ENCODE peak calls at places on chromosomes 11 and 22, in six cellular contexts. U, B, Q, T, W and N are unnamed samples.

GRCh38 chr11:130124096-130124495 is 35.5 kb upstream of the ST14 start:
- DNase-seq in U (peak; percentile 82), B (no peak), Q (no peak), T (peak; percentile 95), W (no peak), N (no peak)

GRCh38 chr11:93059074-93059957 is 89.9 kb downstream of the MTNR1B start:
- DNase-seq in U (peak; percentile 76), B (peak; percentile 31), Q (no peak), T (peak; percentile 64), W (peak; percentile 32), N (no peak)

GRCh38 chr11:450809-451451 is 851 bp downstream of the PTDSS2 start:
- DNase-seq in U (peak; percentile 63), B (peak; percentile 85), Q (no peak), T (peak; percentile 85), W (peak; percentile 84), N (peak; percentile 46)

GRCh38 chr11:124197999-124198398 is 14.9 kb downstream of the OR10D3 start:
- DNase-seq in U (no peak), B (no peak), Q (no peak), T (no peak), W (no peak), N (no peak)

GRCh38 chr11:117877120-117877784 is 794 bp upstream of the FXYD6 start:
- DNase-seq in U (no peak), B (no peak), Q (no peak), T (no peak), W (no peak), N (no peak)

GRCh38 chr11:17026487-17027082 is 12.4 kb upstream of the PLEKHA7 start:
- DNase-seq in U (no peak), B (no peak), Q (no peak), T (no peak), W (no peak), N (no peak)

GRCh38 chr11:120513436-120514315 is 2.1 kb downstream of the GRIK4 start:
- DNase-seq in U (no peak), B (peak; percentile 29), Q (no peak), T (no peak), W (no peak), N (no peak)

GRCh38 chr11:8566613-8567210 is 27.3 kb downstream of the STK33 start:
- DNase-seq in U (peak; percentile 34), B (peak; percentile 54), Q (no peak), T (peak; percentile 59), W (peak; percentile 48), N (peak; percentile 32)

GRCh38 chr11:126790550-126790981 is 210.0 kb downstream of the KIRREL3 start:
- DNase-seq in U (peak; percentile 98), B (peak; percentile 16), Q (peak; percentile 44), T (peak; percentile 97), W (peak; percentile 81), N (no peak)

GRCh38 chr22:40030757-40031092 is 36.0 kb downstream of the FAM83F start:
- DNase-seq in U (no peak), B (peak; percentile 6), Q (no peak), T (no peak), W (peak; percentile 50), N (no peak)

GRCh38 chr11:2093575-2094353 is 45.4 kb downstream of the IGF2 start:
- DNase-seq in U (peak; percentile 49), B (no peak), Q (no peak), T (peak; percentile 93), W (no peak), N (no peak)

GRCh38 chr11:47538741-47539575 is 14.0 kb downstream of the CELF1 start:
- DNase-seq in U (peak; percentile 49), B (peak; percentile 31), Q (no peak), T (no peak), W (no peak), N (no peak)

GRCh38 chr22:17965538-17966402 is 58.6 kb downstream of the MICAL3 start:
- DNase-seq in U (no peak), B (no peak), Q (no peak), T (no peak), W (peak; percentile 55), N (no peak)

GRCh38 chr11:86719781-86720463 is 47.5 kb upstream of the ME3 start:
- DNase-seq in U (peak; percentile 98), B (no peak), Q (no peak), T (peak; percentile 79), W (peak; percentile 91), N (no peak)

GRCh38 chr11:103035656-103036434 is 56.1 kb downstream of the DCUN1D5 start:
- DNase-seq in U (peak; percentile 83), B (peak; percentile 56), Q (no peak), T (peak; percentile 95), W (peak; percentile 86), N (peak; percentile 24)

GRCh38 chr11:21710791-21711190 is 482.1 kb upstream of the ANO5 start:
- DNase-seq in U (no peak), B (no peak), Q (no peak), T (no peak), W (no peak), N (no peak)

GRCh38 chr11:64305691-64306562 is 603 bp downstream of the ESRRA start:
- DNase-seq in U (peak; percentile 20), B (peak; percentile 82), Q (no peak), T (peak; percentile 39), W (peak; percentile 88), N (peak; percentile 67)

GRCh38 chr11:113446938-113447337 is 28.3 kb downstream of the DRD2 start:
- DNase-seq in U (no peak), B (no peak), Q (no peak), T (no peak), W (no peak), N (no peak)

GRCh38 chr11:9313648-9314290 is 624 bp downstream of the TMEM41B start:
- DNase-seq in U (peak; percentile 27), B (peak; percentile 63), Q (no peak), T (peak; percentile 57), W (peak; percentile 35), N (no peak)

GRCh38 chr11:95067828-95068244 is 1.1 kb downstream of the SRSF8 start:
- DNase-seq in U (no peak), B (no peak), Q (no peak), T (no peak), W (no peak), N (no peak)

GRCh38 chr22:19656541-19657251 is 57.6 kb upstream of the SEPTIN5 start:
- DNase-seq in U (no peak), B (no peak), Q (no peak), T (no peak), W (no peak), N (no peak)

GRCh38 chr22:19691721-19692341 is 22.5 kb upstream of the SEPTIN5 start:
- DNase-seq in U (peak; percentile 74), B (peak; percentile 73), Q (no peak), T (peak; percentile 71), W (peak; percentile 83), N (no peak)

GRCh38 chr11:69863544-69864200 is 44.5 kb upstream of the FGF3 start:
- DNase-seq in U (no peak), B (no peak), Q (no peak), T (no peak), W (no peak), N (no peak)

DNA sequence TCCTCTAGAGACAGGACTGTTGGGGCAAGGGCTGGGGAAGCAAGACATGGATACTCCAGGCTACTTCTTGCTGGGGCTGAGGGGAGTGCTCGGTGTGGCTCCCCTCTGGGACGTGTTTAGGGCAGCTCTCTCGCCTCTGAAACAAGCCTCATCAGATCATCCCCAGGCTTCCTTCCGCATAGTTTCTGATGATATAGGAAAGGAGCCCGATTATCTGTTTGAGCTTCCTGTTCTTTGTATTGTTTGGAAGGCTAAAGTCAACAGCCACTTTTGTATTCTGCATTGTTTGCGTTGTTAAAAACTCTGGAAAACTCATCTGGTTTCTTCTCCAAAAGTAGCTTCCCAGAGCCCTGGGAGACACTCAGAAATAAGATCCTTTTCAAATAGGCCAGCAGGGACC is 18.8 kb downstream of the CD44 start:
- DNase-seq in U (no peak), B (no peak), Q (no peak), T (no peak), W (peak; percentile 55), N (no peak)
- H3K4me2 ChIP-seq in U (peak overlapping the region; percentile 51), B (no peak overlapping the region), Q (no peak overlapping the region), T (peak overlapping the region; percentile 49), W (no peak overlapping the region), N (no peak overlapping the region)

GRCh38 chr11:27926056-27926455 is 181.9 kb downstream of the KIF18A start:
- DNase-seq in U (no peak), B (no peak), Q (no peak), T (peak; percentile 38), W (no peak), N (no peak)

GRCh38 chr11:27926981-27927481 is 180.9 kb downstream of the KIF18A start:
- DNase-seq in U (peak; percentile 99), B (no peak), Q (no peak), T (peak; percentile 90), W (peak; percentile 45), N (no peak)

GRCh38 chr11:27926469-27926868 is 181.5 kb downstream of the KIF18A start:
- DNase-seq in U (no peak), B (no peak), Q (no peak), T (no peak), W (no peak), N (no peak)

GRCh38 chr11:27916541-27917100 is 191.3 kb downstream of the KIF18A start:
- DNase-seq in U (peak; percentile 65), B (no peak), Q (no peak), T (no peak), W (no peak), N (no peak)

GRCh38 chr11:27921472-27921871 is 186.5 kb downstream of the KIF18A start:
- DNase-seq in U (no peak), B (no peak), Q (no peak), T (peak; percentile 51), W (no peak), N (no peak)
- H3K4me2 ChIP-seq in U (no peak overlapping the region), B (no peak overlapping the region), Q (no peak overlapping the region), T (no peak overlapping the region), W (no peak overlapping the region), N (no peak overlapping the region)

GRCh38 chr22:46366801-46367706 is 31.5 kb downstream of the TRMU start:
- DNase-seq in U (no peak), B (no peak), Q (no peak), T (no peak), W (no peak), N (no peak)

GRCh38 chr22:46368871-46369715 is 33.6 kb downstream of the TRMU start:
- DNase-seq in U (no peak), B (no peak), Q (no peak), T (no peak), W (no peak), N (no peak)

GRCh38 chr22:46368422-46368821 is 32.9 kb downstream of the TRMU start:
- DNase-seq in U (no peak), B (no peak), Q (no peak), T (no peak), W (no peak), N (no peak)

GRCh38 chr22:46366327-46366731 is 30.8 kb downstream of the TRMU start:
- DNase-seq in U (no peak), B (no peak), Q (no peak), T (no peak), W (no peak), N (no peak)

DNA sequence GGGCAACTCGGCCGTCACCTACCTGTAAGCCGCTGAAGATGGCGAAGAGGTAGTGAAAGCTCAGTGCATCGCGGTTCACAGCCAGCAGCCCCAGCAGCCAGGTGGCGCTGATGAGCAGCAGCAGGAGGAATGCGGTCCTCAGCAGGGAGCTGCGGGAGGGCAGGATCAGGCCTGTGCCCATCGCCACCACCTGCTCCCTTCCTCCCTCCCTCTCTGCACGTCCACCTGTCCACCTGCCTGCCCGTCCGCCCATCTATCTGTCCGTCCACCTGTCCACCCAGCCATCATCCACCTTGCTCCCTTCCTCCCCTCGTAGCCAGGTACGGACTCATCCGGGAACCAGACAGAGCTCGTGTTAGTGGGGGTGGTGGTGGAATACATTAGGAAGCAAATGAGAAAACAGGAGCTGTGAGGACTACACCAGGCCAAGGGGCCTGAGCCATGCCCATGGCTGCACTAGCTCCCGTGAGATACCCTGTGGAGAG is 32.2 kb downstream of the TRMU start:
- DNase-seq in U (peak; percentile 26), B (peak; percentile 82), Q (peak; percentile 61), T (peak; percentile 67), W (peak; percentile 79), N (peak; percentile 48)
- H3K4me2 ChIP-seq in U (no peak overlapping the region), B (no peak overlapping the region), Q (no peak overlapping the region), T (no peak overlapping the region), W (no peak overlapping the region), N (no peak overlapping the region)

GRCh38 chr11:111063711-111064110 is 181.8 kb upstream of the POU2AF2 start:
- DNase-seq in U (peak; percentile 55), B (peak; percentile 23), Q (no peak), T (peak; percentile 44), W (no peak), N (no peak)
- H3K4me2 ChIP-seq in U (peak overlapping the region; percentile 42), B (peak overlapping the region; percentile 1), Q (no peak overlapping the region), T (no peak overlapping the region), W (no peak overlapping the region), N (no peak overlapping the region)